ENCODE peak calls at places on chromosomes 7 and 10, in ten cellular contexts. N is neural crest cell; Z is RKO; Y is AG09319; K is stimulated activated CD4-positive, alpha-beta T cell treated with anti-CD3 and anti-CD28 coated beads, Interleukin-1b, Interleukin-23, amount 100 ng/mL, for 24 hours; D is A549; V is HS-5; J is NCI-H1417 treated with DMSO at 0.1 percent for 48 hours; F is activated CD8-positive, alpha-beta T cell treated with anti-CD3 and anti-CD28 coated beads for 36 hours; I is OCI-LY7. R is an unnamed sample.

GRCh38 chr7:138904122-138904435 is 77.1 kb downstream of the KIAA1549 start:
- DNase-seq in N (no peak), Z (no peak), Y (no peak), K (no peak), D (no peak), V (no peak), J (no peak), F (no peak), I (no peak), R (no peak)

GRCh38 chr10:103692421-103693069 is 162.8 kb downstream of the SH3PXD2A start:
- DNase-seq in N (no peak), Z (no peak), Y (no peak), K (no peak), D (no peak), V (no peak), J (no peak), F (peak), I (peak), R (peak)

GRCh38 chr10:118911361-118911760 is 118.2 kb upstream of the NANOS1 start:
- DNase-seq in N (no peak), Z (peak), Y (no peak), K (no peak), D (peak), V (peak), J (no peak), F (no peak), I (no peak), R (no peak)

GRCh38 chr10:11602919-11603523 is 8.4 kb downstream of the USP6NL start:
- DNase-seq in N (no peak), Z (no peak), Y (no peak), K (no peak), D (no peak), V (no peak), J (no peak), F (no peak), I (no peak), R (no peak)

GRCh38 chr7:102914585-102914984 is 1.8 kb downstream of the LRRC17 start:
- DNase-seq in N (peak), Z (no peak), Y (no peak), K (no peak), D (no peak), V (no peak), J (no peak), F (no peak), I (no peak), R (no peak)

GRCh38 chr10:107546239-107546638 is 381.7 kb upstream of the SORCS1 start:
- DNase-seq in N (no peak), Z (peak), Y (no peak), K (no peak), D (no peak), V (peak), J (no peak), F (no peak), I (no peak), R (no peak)

GRCh38 chr10:20768849-20769248 is 128.3 kb downstream of the NEBL start:
- DNase-seq in N (no peak), Z (peak), Y (no peak), K (no peak), D (no peak), V (no peak), J (no peak), F (no peak), I (no peak), R (no peak)

GRCh38 chr10:103763374-103764202 is 91.8 kb downstream of the SH3PXD2A start:
- DNase-seq in N (no peak), Z (peak), Y (no peak), K (no peak), D (no peak), V (no peak), J (no peak), F (peak), I (peak), R (peak)

GRCh38 chr10:64396105-64396504 is 874.9 kb downstream of the REEP3 start:
- DNase-seq in N (no peak), Z (peak), Y (no peak), K (no peak), D (no peak), V (peak), J (no peak), F (no peak), I (no peak), R (no peak)

GRCh38 chr10:132158810-132159209 is 27.9 kb upstream of the DPYSL4 start:
- DNase-seq in N (no peak), Z (no peak), Y (no peak), K (no peak), D (no peak), V (no peak), J (no peak), F (peak), I (peak), R (peak)

GRCh38 chr10:60422809-60423208 is 33.1 kb upstream of the ANK3 start:
- DNase-seq in N (no peak), Z (no peak), Y (no peak), K (no peak), D (no peak), V (no peak), J (no peak), F (no peak), I (no peak), R (no peak)

GRCh38 chr7:7956531-7957221 is 11.9 kb upstream of the GLCCI1 start:
- DNase-seq in N (no peak), Z (no peak), Y (no peak), K (no peak), D (no peak), V (peak), J (peak), F (no peak), I (no peak), R (no peak)

GRCh38 chr10:6721480-6721879 is 141.4 kb upstream of the PRKCQ start:
- DNase-seq in N (no peak), Z (peak), Y (peak), K (no peak), D (peak), V (peak), J (no peak), F (no peak), I (no peak), R (no peak)

GRCh38 chr7:151621961-151622360 is 102.3 kb upstream of the RHEB start:
- DNase-seq in N (no peak), Z (no peak), Y (no peak), K (no peak), D (no peak), V (no peak), J (no peak), F (no peak), I (no peak), R (no peak)

GRCh38 chr10:118721005-118721876 is 33.5 kb downstream of the CACUL1 start:
- DNase-seq in N (peak), Z (peak), Y (peak), K (peak), D (peak), V (peak), J (no peak), F (peak), I (peak), R (peak)

GRCh38 chr10:75281980-75282379 is 46.2 kb upstream of the COMTD1 start:
- DNase-seq in N (no peak), Z (no peak), Y (no peak), K (no peak), D (no peak), V (no peak), J (no peak), F (no peak), I (no peak), R (no peak)

GRCh38 chr10:112307631-112308502 is 24.7 kb downstream of the TECTB start:
- DNase-seq in N (peak), Z (peak), Y (peak), K (peak), D (peak), V (peak), J (no peak), F (peak), I (peak), R (peak)

GRCh38 chr7:112556633-112557032 is 75.8 kb downstream of the LSMEM1 start:
- DNase-seq in N (no peak), Z (peak), Y (no peak), K (no peak), D (no peak), V (no peak), J (no peak), F (peak), I (peak), R (peak)

GRCh38 chr10:49552277-49552676 is 13.4 kb upstream of the ERCC6 start:
- DNase-seq in N (no peak), Z (no peak), Y (no peak), K (no peak), D (no peak), V (peak), J (no peak), F (no peak), I (no peak), R (no peak)

GRCh38 chr10:119316729-119317097 is 109.3 kb downstream of the GRK5 start:
- DNase-seq in N (no peak), Z (no peak), Y (peak), K (no peak), D (peak), V (no peak), J (no peak), F (no peak), I (no peak), R (no peak)

R was measured in activated CD4-positive, alpha-beta memory T cell treated with anti-CD3 and anti-CD28 coated beads for 36 hours.